ENCODE peak calls at places on chromosomes 16 and 17, in five cellular contexts. M, R, N, P and V are unnamed samples.
A peak's percentile ranks its signal among the peaks of the same experiment; 100 is the strongest.

GRCh38 chr16:23319861-23320615 is 17.9 kb downstream of the SCNN1B start:
- DNase-seq in M (no peak), R (no peak), N (no peak), P (no peak), V (no peak)

GRCh38 chr17:35345926-35346771 is 27.3 kb downstream of the SLFN11 start:
- DNase-seq in M (peak; percentile 64), R (peak; percentile 53), N (peak; percentile 15), P (peak; percentile 79), V (peak; percentile 75)

GRCh38 chr16:23998771-23999170 is 163.0 kb downstream of the PRKCB start:
- DNase-seq in M (no peak), R (no peak), N (no peak), P (no peak), V (no peak)

GRCh38 chr16:85057948-85058347 is 30.4 kb downstream of the KIAA0513 start:
- DNase-seq in M (no peak), R (no peak), N (no peak), P (no peak), V (no peak)

GRCh38 chr16:73028263-73028662 is 19.7 kb downstream of the ZFHX3 start:
- DNase-seq in M (no peak), R (no peak), N (no peak), P (no peak), V (no peak)

GRCh38 chr16:2963611-2964415 is at the start of gene KREMEN2:
- DNase-seq in M (peak; percentile 87), R (no peak), N (peak; percentile 64), P (peak; percentile 45), V (peak; percentile 90)

GRCh38 chr17:69729937-69730336 is 315.4 kb downstream of the MAP2K6 start:
- DNase-seq in M (no peak), R (peak; percentile 62), N (no peak), P (no peak), V (no peak)

GRCh38 chr17:27577124-27577761 is 53.7 kb upstream of the LGALS9 start:
- DNase-seq in M (peak; percentile 52), R (peak; percentile 82), N (no peak), P (peak; percentile 74), V (peak; percentile 57)

GRCh38 chr17:32828822-32829221 is 48.1 kb downstream of the MYO1D start:
- DNase-seq in M (no peak), R (no peak), N (no peak), P (no peak), V (no peak)

GRCh38 chr17:40663252-40663651 is 1.7 kb downstream of the KRT222 start:
- DNase-seq in M (no peak), R (no peak), N (no peak), P (no peak), V (no peak)

GRCh38 chr16:56610609-56611111 is 2.3 kb downstream of the MT2A start:
- DNase-seq in M (no peak), R (peak; percentile 71), N (no peak), P (peak; percentile 71), V (no peak)

GRCh38 chr16:28108590-28109247 is 45.2 kb upstream of the GSG1L start:
- DNase-seq in M (no peak), R (no peak), N (no peak), P (no peak), V (no peak)

GRCh38 chr17:58324409-58325288 is 3.9 kb downstream of the TSPOAP1 start:
- DNase-seq in M (peak; percentile 78), R (peak; percentile 18), N (no peak), P (peak; percentile 26), V (no peak)

GRCh38 chr16:74522160-74522559 is 84.8 kb downstream of the GLG1 start:
- DNase-seq in M (no peak), R (peak; percentile 16), N (no peak), P (no peak), V (no peak)

GRCh38 chr16:55294947-55295346 is 29.1 kb upstream of the IRX6 start:
- DNase-seq in M (no peak), R (no peak), N (no peak), P (no peak), V (no peak)

GRCh38 chr16:74984194-74984669 is 691 bp downstream of the WDR59 start:
- DNase-seq in M (no peak), R (peak; percentile 34), N (no peak), P (peak; percentile 63), V (no peak)

GRCh38 chr17:50023520-50023919 is 28.5 kb upstream of the DLX3 start:
- DNase-seq in M (no peak), R (no peak), N (no peak), P (no peak), V (no peak)

GRCh38 chr17:64180089-64180488 is 50.1 kb upstream of the ERN1 start:
- DNase-seq in M (no peak), R (peak; percentile 58), N (no peak), P (no peak), V (no peak)

GRCh38 chr17:80319262-80319998 is 58.8 kb downstream of the RNF213 start:
- DNase-seq in M (no peak), R (no peak), N (no peak), P (no peak), V (no peak)

GRCh38 chr17:12982224-12982623 is 35.6 kb downstream of the ELAC2 start:
- DNase-seq in M (no peak), R (no peak), N (no peak), P (no peak), V (no peak)

GRCh38 chr16:88820335-88821025 is 8.8 kb upstream of the APRT start:
- DNase-seq in M (no peak), R (no peak), N (no peak), P (no peak), V (no peak)
- H2BK120ac ChIP-seq in M (no peak overlapping the region), R (no peak overlapping the region), N (no peak overlapping the region), P (no peak overlapping the region), V (no peak overlapping the region)

DNA sequence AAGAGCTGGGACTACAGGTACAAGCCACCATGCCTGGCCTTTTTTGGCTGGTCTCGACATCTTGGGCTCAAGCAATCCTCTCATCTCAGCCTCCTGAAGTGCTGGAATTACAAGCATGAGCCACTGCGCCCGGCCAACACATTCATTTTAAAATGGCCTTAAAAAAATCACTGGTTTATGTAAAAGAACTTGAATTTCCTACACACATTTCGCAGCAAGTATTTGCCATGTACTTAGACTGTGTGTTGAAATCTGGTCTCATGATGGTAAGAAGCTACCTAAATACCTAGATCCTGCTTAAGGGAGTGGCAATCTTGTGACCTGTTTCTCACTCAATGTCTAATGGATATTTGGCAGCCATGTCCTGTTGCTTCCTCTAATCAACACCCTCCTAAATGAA is 8.5 kb upstream of the CYTH1 start:
- DNase-seq in M (no peak), R (no peak), N (no peak), P (no peak), V (no peak)
- H3K9ac ChIP-seq in M (no peak overlapping the region), R (no peak overlapping the region), N (no peak overlapping the region), P (no peak overlapping the region), V (no peak overlapping the region)

DNA sequence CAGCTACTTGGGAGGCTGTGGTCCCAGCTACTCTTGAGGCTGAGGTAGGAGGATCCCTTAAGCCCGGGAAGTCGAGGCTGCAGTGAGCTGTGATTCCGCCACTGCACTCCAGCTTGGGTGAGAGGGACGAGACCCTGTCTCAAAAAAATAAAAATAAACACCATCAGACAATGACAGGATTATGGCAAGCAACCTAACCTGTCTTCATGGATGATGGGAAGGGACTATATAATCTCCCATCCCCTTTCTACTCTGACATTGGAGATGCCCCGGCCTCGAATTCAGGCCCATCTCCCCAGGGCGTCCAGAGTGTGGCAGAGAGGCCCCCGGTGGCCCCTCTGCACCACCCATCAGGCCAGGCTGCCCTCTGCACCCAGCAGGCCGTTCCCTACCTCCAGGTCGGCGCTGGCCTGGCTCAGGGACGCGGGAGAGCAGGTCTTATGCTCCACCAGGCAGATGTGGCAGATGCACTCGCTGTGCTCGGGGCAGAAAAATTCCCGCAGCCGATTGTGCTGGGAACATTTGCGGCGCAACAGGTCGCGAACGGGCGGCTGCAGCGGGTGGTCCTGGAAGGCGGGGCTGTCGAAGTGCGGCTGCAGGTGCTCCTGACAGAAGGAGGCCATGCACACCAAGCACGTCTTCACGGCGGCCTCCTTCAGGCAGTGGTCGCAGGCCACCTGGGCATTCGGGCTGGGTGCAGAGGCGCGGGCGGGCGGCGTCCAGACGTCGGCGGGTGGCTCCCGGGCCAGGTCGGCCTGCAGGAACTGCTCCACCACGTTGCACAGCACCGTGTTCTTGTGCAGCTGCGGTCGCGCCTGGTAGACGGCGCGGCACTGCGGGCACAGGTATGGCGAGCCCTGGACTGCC is 616 bp downstream of the TRIM25 start:
- DNase-seq in M (peak; percentile 79), R (no peak), N (peak; percentile 17), P (peak; percentile 38), V (peak; percentile 79)
- H4K91ac ChIP-seq in M (peak overlapping the region; percentile 90), R (peak overlapping the region; percentile 95), N (peak overlapping the region; percentile 41), P (peak overlapping the region; percentile 76), V (no peak overlapping the region)

GRCh38 chr16:11857161-11857560 is 5.8 kb upstream of the RSL1D1 start:
- DNase-seq in M (no peak), R (peak; percentile 70), N (no peak), P (peak; percentile 58), V (no peak)

GRCh38 chr16:11848842-11849241 is 2.5 kb downstream of the RSL1D1 start:
- DNase-seq in M (no peak), R (peak; percentile 77), N (no peak), P (no peak), V (no peak)

GRCh38 chr16:11852092-11852809 is 909 bp upstream of the RSL1D1 start:
- DNase-seq in M (no peak), R (peak; percentile 37), N (no peak), P (no peak), V (no peak)

DNA sequence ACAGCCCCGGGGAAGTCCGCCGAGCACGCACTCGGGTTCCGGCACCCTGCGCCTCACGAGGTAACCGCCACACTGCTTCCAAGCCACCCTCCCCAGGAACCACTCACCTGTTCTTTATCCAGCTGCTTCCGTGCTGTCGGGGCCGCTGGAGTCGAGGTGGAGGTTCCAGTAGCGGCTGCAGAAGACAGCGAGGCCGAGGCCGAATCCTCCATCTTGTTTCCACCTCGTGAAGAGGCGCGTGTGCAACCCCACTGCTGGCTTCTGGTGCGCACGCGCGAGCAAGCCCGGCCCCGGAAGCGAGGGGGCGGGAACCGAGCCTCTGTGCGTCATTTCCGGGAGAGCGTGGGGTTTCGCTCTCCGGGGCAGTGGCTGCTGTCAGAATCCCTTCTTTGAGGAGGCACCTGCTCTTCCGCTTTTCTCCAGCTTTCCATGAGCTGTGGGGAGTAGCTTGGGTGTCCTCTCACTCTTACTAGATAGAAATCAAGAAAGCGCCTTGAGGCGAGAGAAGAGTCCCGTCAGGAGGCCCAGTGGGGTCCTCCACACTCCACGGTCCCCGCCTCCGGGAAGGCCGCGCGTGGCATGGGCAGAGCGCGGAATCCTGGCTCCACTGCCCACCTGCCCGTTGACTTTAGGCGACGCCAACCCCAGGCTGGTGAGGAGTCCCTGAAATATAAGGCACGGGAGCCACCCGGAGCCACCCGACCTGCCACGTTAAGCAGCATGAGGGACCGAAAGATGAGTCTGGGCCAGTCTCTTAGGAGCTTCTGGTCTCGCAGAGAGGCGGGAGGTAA is at the start of gene RSL1D1:
- DNase-seq in M (peak; percentile 95), R (peak; percentile 91), N (peak; percentile 94), P (peak; percentile 94), V (peak; percentile 93)
- H2BK120ac ChIP-seq in M (no peak within 1 kb of the TSS), R (peak within 1 kb of the TSS; percentile 60), N (no peak within 1 kb of the TSS), P (no peak within 1 kb of the TSS), V (no peak within 1 kb of the TSS)

DNA sequence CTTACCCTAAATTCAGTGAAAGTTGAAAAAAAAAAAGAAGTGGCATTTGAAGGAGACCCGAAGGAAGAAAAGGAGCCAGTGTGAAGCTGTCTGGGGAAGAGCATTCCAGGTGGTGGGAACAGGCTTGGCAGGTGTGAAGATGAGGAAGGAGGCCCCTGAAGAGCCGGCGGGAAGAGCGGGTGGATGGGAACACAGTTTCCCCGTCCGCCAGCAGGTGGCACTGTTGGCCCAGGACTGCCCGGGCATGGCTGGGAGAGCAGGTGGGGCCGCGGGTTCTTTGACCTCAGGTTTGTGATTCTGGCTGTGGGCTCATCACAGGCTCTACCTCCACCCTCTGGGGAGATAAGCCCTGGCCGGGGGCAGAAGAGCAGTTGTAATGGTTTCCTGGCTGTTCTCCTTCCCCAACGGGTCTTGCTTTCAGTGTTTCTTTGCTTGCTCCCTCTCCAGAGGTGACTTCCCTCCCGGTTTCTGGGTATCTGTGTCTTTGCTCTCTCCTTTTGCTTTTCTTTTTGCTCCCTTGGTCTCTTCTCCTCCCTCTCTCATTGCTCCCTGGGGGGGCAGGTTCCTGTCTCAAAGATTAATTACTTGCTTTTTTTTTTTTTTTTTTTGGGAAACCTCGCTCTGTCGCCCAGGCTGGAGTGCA is 32.3 kb downstream of the RAP1GAP2 start:
- DNase-seq in M (peak; percentile 99), R (peak; percentile 19), N (peak; percentile 71), P (peak; percentile 31), V (peak; percentile 96)
- H3K9ac ChIP-seq in M (no peak overlapping the region), R (no peak overlapping the region), N (no peak overlapping the region), P (no peak overlapping the region), V (no peak overlapping the region)